ENCODE peak calls at places on chromosomes 16 and 17, in four cellular contexts. Z is GM12878, H is H1, M is HepG2. Q is an unnamed sample.

GRCh38 chr17:48882272-48882671 is 10.3 kb upstream of the ATP5MC1 start:
- DNase-seq in Z (no peak), H (no peak), M (no peak), Q (no peak)

GRCh38 chr17:48162305-48162934 is 54.9 kb downstream of the SNX11 start:
- DNase-seq in Z (no peak), H (no peak), M (no peak), Q (no peak)

GRCh38 chr17:7232114-7232513 is 2.2 kb downstream of the DVL2 start:
- DNase-seq in Z (no peak), H (no peak), M (no peak), Q (no peak)

GRCh38 chr16:65032397-65032796 is 89.5 kb downstream of the CDH11 start:
- DNase-seq in Z (no peak), H (no peak), M (no peak), Q (no peak)

GRCh38 chr17:50208611-50209061 is 7.2 kb upstream of the COL1A1 start:
- DNase-seq in Z (no peak), H (peak), M (no peak), Q (peak)

GRCh38 chr17:75001915-75002843 is 10.3 kb upstream of the MRPL58 start:
- DNase-seq in Z (no peak), H (no peak), M (no peak), Q (no peak)

GRCh38 chr17:75763269-75763607 is 1.8 kb downstream of the GALK1 start:
- DNase-seq in Z (no peak), H (no peak), M (no peak), Q (no peak)

GRCh38 chr17:6422654-6423241 is 12.2 kb downstream of the AIPL1 start:
- DNase-seq in Z (no peak), H (no peak), M (no peak), Q (no peak)

GRCh38 chr16:53864819-53865491 is 161.0 kb downstream of the FTO start:
- DNase-seq in Z (no peak), H (no peak), M (peak), Q (no peak)

GRCh38 chr16:88439706-88440105 is 13.4 kb upstream of the ZFPM1 start:
- DNase-seq in Z (no peak), H (no peak), M (no peak), Q (no peak)

GRCh38 chr16:77700846-77701245 is 21.5 kb upstream of the NUDT7 start:
- DNase-seq in Z (no peak), H (no peak), M (no peak), Q (no peak)

GRCh38 chr16:74865922-74866598 is 91.4 kb upstream of the FA2H start:
- DNase-seq in Z (no peak), H (peak), M (peak), Q (no peak)

GRCh38 chr16:87603684-87604571 is 1.6 kb downstream of the JPH3 start:
- DNase-seq in Z (no peak), H (no peak), M (no peak), Q (no peak)

GRCh38 chr16:11356573-11357331 is 11.5 kb downstream of the RMI2 start:
- DNase-seq in Z (no peak), H (peak), M (peak), Q (peak)

GRCh38 chr17:47267354-47267828 is 13.8 kb downstream of the ITGB3 start:
- DNase-seq in Z (no peak), H (no peak), M (peak), Q (no peak)

GRCh38 chr17:14833201-14833773 is 431.8 kb downstream of the PMP22 start:
- DNase-seq in Z (no peak), H (no peak), M (no peak), Q (no peak)

GRCh38 chr17:76353004-76353598 is 615 bp downstream of the PRPSAP1 start:
- DNase-seq in Z (no peak), H (peak), M (no peak), Q (no peak)

GRCh38 chr17:68296217-68297140 is 5.2 kb downstream of the ARSG start:
- DNase-seq in Z (no peak), H (no peak), M (no peak), Q (no peak)

GRCh38 chr17:13114601-13115024 is 96.8 kb upstream of the ELAC2 start:
- DNase-seq in Z (no peak), H (peak), M (peak), Q (peak)

GRCh38 chr16:86732621-86733297 is 154.4 kb downstream of the FOXL1 start:
- DNase-seq in Z (no peak), H (peak), M (no peak), Q (no peak)

GRCh38 chr16:29729116-29729521 is 16.7 kb downstream of the C16orf54 start:
- DNase-seq in Z (no peak), H (no peak), M (peak), Q (peak)

GRCh38 chr17:6327007-6327406 is 107.9 kb downstream of the AIPL1 start:
- DNase-seq in Z (no peak), H (peak), M (no peak), Q (peak)

GRCh38 chr16:4347010-4347409 is 4.1 kb downstream of the PAM16 start:
- DNase-seq in Z (no peak), H (no peak), M (peak), Q (no peak)

GRCh38 chr16:67444259-67445125 is 13.6 kb downstream of the HSD11B2 start:
- DNase-seq in Z (no peak), H (no peak), M (no peak), Q (no peak)

GRCh38 chr17:80781188-80781577 is 210.5 kb upstream of the CHMP6 start:
- DNase-seq in Z (no peak), H (no peak), M (no peak), Q (no peak)

GRCh38 chr16:49986351-49987124 is 38.5 kb upstream of the CNEP1R1 start:
- DNase-seq in Z (no peak), H (no peak), M (peak), Q (peak)

GRCh38 chr17:16214190-16215001 is 938 bp downstream of the NCOR1 start:
- DNase-seq in Z (no peak), H (no peak), M (no peak), Q (no peak)

GRCh38 chr16:25212636-25213035 is 4.1 kb upstream of the AQP8 start:
- DNase-seq in Z (no peak), H (no peak), M (no peak), Q (no peak)

GRCh38 chr16:86604436-86605220 is 26.3 kb downstream of the FOXL1 start:
- DNase-seq in Z (no peak), H (no peak), M (no peak), Q (no peak)

GRCh38 chr17:35057332-35057915 is 6.1 kb downstream of the RFFL start:
- DNase-seq in Z (no peak), H (no peak), M (no peak), Q (no peak)
- TF ChIP-seq SRF in Z (no peak), H (no peak), M (no peak), Q (no peak)

DNA sequence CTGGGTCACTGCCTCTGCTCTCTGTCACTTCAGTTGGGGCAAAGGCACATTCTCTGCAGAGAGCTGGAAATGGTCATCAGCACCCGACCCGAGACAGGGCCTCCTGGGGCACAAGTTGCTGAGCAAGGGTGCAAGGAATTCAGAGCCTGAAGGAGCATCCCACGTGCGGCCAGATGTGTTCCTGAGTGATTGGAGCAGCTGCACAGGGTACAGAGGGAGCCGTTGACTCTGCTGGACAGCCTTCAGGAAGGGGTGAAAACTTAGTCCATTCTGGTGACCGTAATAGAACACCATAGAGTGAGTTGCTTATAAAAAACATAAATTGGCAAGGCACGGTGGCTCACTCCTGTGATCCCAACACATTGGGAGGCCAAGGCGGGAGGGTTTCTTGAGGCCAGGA is 106.8 kb downstream of the CCDC182 start:
- DNase-seq in Z (no peak), H (no peak), M (no peak), Q (no peak)
- TF ChIP-seq SIN3A in Z (no peak), H (no peak), M (no peak), Q (no peak)

GRCh38 chr17:44414394-44415155 is 25.1 kb upstream of the ITGA2B start:
- DNase-seq in Z (no peak), H (no peak), M (no peak), Q (no peak)

GRCh38 chr17:44416558-44417289 is 27.3 kb upstream of the ITGA2B start:
- DNase-seq in Z (no peak), H (no peak), M (no peak), Q (no peak)

DNA sequence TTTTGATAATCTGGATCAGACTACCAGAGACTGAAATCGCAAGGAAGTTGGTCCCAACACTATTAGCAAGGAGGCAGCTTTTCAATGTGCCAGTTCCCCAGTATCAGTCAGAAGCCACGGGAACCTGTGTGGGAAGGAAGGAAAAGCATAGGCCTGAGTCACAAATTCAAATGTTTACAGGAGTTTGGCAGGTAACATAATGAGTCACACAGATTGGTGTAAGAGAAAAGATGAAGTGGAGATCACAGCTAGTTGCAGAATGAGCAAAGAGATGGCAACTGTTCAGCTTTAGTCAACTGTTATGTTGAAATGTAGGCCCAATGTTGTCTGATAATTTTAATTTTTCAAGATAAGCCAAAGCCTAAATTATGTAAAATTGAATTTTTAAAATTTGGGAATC is 28.1 kb upstream of the ITGA2B start:
- DNase-seq in Z (peak), H (no peak), M (peak), Q (no peak)
- TF ChIP-seq HDAC6 in Z (no peak), H (no peak), M (no peak), Q (no peak)

GRCh38 chr16:20879175-20880053 is 20.7 kb downstream of the DCUN1D3 start:
- DNase-seq in Z (peak), H (no peak), M (peak), Q (no peak)

GRCh38 chr16:20880867-20881866 is 19.0 kb downstream of the DCUN1D3 start:
- DNase-seq in Z (no peak), H (no peak), M (peak), Q (no peak)

GRCh38 chr16:20875358-20875656 is 24.9 kb downstream of the DCUN1D3 start:
- DNase-seq in Z (no peak), H (no peak), M (no peak), Q (no peak)

GRCh38 chr16:20874088-20874581 is 26.0 kb downstream of the DCUN1D3 start:
- DNase-seq in Z (no peak), H (no peak), M (no peak), Q (no peak)

DNA sequence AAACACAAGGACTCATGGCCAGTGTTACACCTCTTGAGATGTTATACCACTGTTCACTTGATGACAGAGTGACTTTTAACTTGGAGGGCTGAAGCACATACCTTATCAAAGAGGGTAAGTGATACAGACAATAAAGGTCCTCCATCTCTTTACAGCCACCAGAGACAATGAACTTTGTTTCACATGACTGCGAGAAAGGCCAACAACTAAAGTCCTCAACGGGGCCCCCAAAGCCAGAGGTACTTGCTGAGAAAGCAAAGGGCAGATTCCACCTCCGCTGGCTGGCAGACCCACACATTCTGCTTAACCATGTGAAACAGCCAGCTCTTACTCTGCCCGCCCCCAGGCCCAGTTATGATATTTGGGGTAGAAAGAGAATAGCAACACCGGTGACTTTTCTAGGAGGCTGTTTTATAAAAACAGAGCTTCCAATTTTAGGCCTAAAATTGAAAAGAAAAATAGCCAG is 21.4 kb downstream of the DCUN1D3 start:
- DNase-seq in Z (no peak), H (no peak), M (peak), Q (no peak)
- TF ChIP-seq SRF in Z (no peak), H (no peak), M (no peak), Q (no peak)

Q was measured in K562.